ENCODE peak calls at places on chromosomes 7 and 10, in eight cellular contexts. W, Z, Q, E, K, F, L and U are unnamed samples.
A peak's percentile ranks its signal among the peaks of the same experiment; 100 is the strongest.

GRCh38 chr10:33460461-33461294 is 126.2 kb upstream of the NRP1 start:
- DNase-seq in K (peak; percentile 27), F (peak; percentile 71), L (no peak), Z (no peak), Q (no peak), W (peak; percentile 78), E (peak; percentile 54), U (peak; percentile 45)

GRCh38 chr7:66276363-66276762 is 71.2 kb downstream of the TPST1 start:
- DNase-seq in E (no peak), Z (no peak), K (no peak), L (no peak), F (no peak), W (no peak), Q (no peak), U (no peak)

GRCh38 chr10:21069278-21069677 is 172.2 kb upstream of the NEBL start:
- DNase-seq in Z (no peak), Q (no peak), F (no peak), E (no peak), K (no peak), L (no peak), W (no peak), U (no peak)

GRCh38 chr10:23341004-23341403 is 3.6 kb downstream of the C10orf67 start:
- DNase-seq in L (no peak), W (no peak), Q (no peak), F (no peak), K (no peak), Z (no peak), E (no peak), U (no peak)

GRCh38 chr7:45177801-45178200 is 20.2 kb downstream of the RAMP3 start:
- DNase-seq in Q (peak; percentile 49), L (no peak), W (peak; percentile 26), Z (no peak), F (no peak), E (no peak), K (no peak), U (no peak)

GRCh38 chr7:156515911-156516790 is 124.4 kb upstream of the RNF32 start:
- DNase-seq in E (no peak), L (peak; percentile 98), W (no peak), K (no peak), Q (no peak), Z (no peak), F (no peak), U (no peak)

GRCh38 chr10:66836057-66836456 is 89.8 kb upstream of the LRRTM3 start:
- DNase-seq in F (peak; percentile 55), K (no peak), L (no peak), W (no peak), Q (no peak), Z (no peak), E (no peak), U (no peak)

GRCh38 chr7:11795231-11795630 is 36.8 kb downstream of the THSD7A start:
- DNase-seq in W (no peak), Z (no peak), E (no peak), Q (no peak), K (no peak), F (no peak), L (no peak), U (no peak)

GRCh38 chr10:79435271-79436065 is 10.0 kb downstream of the ZCCHC24 start:
- DNase-seq in L (no peak), F (peak; percentile 57), K (peak; percentile 60), W (peak; percentile 75), Z (peak; percentile 41), Q (no peak), E (peak; percentile 61), U (no peak)

GRCh38 chr7:100966542-100967291 is 2.6 kb upstream of the MUC12 start:
- DNase-seq in L (no peak), Q (no peak), Z (peak; percentile 36), F (no peak), W (no peak), E (peak; percentile 15), K (no peak), U (no peak)

GRCh38 chr10:89301231-89301630 is 615 bp upstream of the IFIT2 start:
- DNase-seq in Q (no peak), F (peak; percentile 63), E (no peak), W (no peak), K (no peak), L (no peak), Z (no peak), U (peak; percentile 40)

GRCh38 chr7:151894131-151895007 is 17.5 kb upstream of the PRKAG2 start:
- DNase-seq in F (no peak), W (no peak), Z (no peak), E (no peak), L (no peak), Q (no peak), K (no peak), U (no peak)

GRCh38 chr10:77605466-77605865 is 32.1 kb downstream of the KCNMA1 start:
- DNase-seq in Z (peak; percentile 64), F (no peak), K (no peak), W (no peak), Q (no peak), E (no peak), L (no peak), U (no peak)

GRCh38 chr7:39527951-39528350 is 38.3 kb upstream of the YAE1 start:
- DNase-seq in L (no peak), E (no peak), Q (no peak), Z (no peak), K (no peak), F (no peak), W (no peak), U (no peak)

GRCh38 chr10:52679117-52679516 is 93.5 kb downstream of the MBL2 start:
- DNase-seq in Z (no peak), W (no peak), F (no peak), K (no peak), Q (no peak), E (no peak), L (no peak), U (no peak)

GRCh38 chr7:139635521-139636240 is 112.2 kb downstream of the CLEC2L start:
- DNase-seq in W (no peak), K (no peak), Z (peak; percentile 76), L (no peak), Q (no peak), E (no peak), F (no peak), U (no peak)

GRCh38 chr7:901388-902154 is 25.2 kb downstream of the GET4 start:
- DNase-seq in Z (peak; percentile 96), L (peak; percentile 85), Q (peak; percentile 92), E (peak; percentile 81), K (peak; percentile 80), F (peak; percentile 62), W (peak; percentile 84), U (peak; percentile 83)

GRCh38 chr7:16646427-16647081 is 573 bp downstream of the BZW2 start:
- DNase-seq in Q (no peak), Z (no peak), F (peak; percentile 51), L (no peak), W (no peak), E (no peak), K (no peak), U (no peak)

GRCh38 chr7:121741896-121742295 is 131.1 kb upstream of the PTPRZ1 start:
- DNase-seq in F (no peak), Z (no peak), W (no peak), Q (no peak), E (no peak), L (no peak), K (no peak), U (no peak)

GRCh38 chr10:114042895-114043531 is 653 bp upstream of the ADRB1 start:
- DNase-seq in Q (peak; percentile 54), E (peak; percentile 60), Z (peak; percentile 67), W (peak; percentile 83), L (no peak), F (peak; percentile 39), K (peak; percentile 29), U (peak; percentile 43)

GRCh38 chr7:27082171-27082570 is 13.6 kb downstream of the HOXA1 start:
- DNase-seq in W (no peak), K (no peak), Z (no peak), Q (no peak), E (no peak), L (no peak), F (no peak), U (no peak)

DNA sequence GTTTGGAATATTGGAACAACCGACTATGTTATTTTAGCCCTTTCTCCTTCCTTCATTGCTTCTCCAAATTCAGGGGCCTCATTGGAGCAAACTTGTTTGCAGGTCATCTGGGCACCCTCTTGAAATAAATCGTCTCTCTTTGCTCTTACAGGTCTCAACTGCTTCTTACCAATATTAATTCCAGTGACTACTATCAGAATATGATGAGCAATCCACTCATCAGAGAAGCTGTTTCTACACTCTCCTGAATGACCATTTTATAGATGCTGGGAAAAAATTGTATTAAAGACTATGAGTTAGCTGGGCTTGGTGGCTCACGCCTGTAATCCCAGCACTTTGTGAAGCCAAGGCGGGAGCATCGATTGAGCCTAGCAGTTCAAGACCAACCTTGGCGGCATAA is 12.5 kb upstream of the HNRNPF start:
- DNase-seq in Q (no peak), K (no peak), W (no peak), F (no peak), E (no peak), L (no peak), Z (no peak), U (no peak)
- H3K4me1 ChIP-seq in Q (peaks cover 3% of the 10 kb centered on the region), K (peaks cover 8% of the 10 kb centered on the region), W (peaks cover 5% of the 10 kb centered on the region), F (peaks cover 18% of the 10 kb centered on the region), E (peaks cover 9% of the 10 kb centered on the region), L (peaks cover 70% of the 10 kb centered on the region), Z (no peaks in the 10 kb centered on the region), U (peaks cover 2% of the 10 kb centered on the region)

GRCh38 chr10:34759837-34760215 is 55.3 kb downstream of the PARD3 start:
- DNase-seq in L (no peak), E (no peak), Z (no peak), Q (no peak), F (no peak), K (no peak), W (no peak), U (no peak)
- H3K4me1 ChIP-seq in L (peaks cover 60% of the 10 kb centered on the region), E (peaks cover 41% of the 10 kb centered on the region), Z (peaks cover 5% of the 10 kb centered on the region), Q (peaks cover 48% of the 10 kb centered on the region), F (peaks cover 18% of the 10 kb centered on the region), K (peaks cover 74% of the 10 kb centered on the region), W (peaks cover 3% of the 10 kb centered on the region), U (peaks cover 29% of the 10 kb centered on the region)

DNA sequence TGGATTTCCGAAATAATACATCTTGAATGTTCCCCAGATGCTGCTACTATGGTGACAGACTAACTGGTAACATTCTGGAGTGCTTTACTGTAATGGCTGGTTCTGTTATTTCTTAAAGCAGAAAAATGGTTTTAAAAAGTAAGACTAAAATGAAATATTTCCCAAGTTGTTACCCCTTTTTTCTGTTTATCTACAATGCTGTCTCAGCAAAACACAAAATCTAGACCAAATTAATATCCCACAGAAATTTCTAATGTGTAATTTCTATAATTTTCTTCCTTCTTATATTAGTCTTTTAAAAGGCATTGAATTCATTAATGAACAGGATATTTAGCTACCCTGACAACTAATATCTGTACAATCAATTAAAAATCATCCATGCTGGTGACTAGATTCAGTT is 19.1 kb upstream of the MTERF1 start:
- DNase-seq in Q (no peak), E (no peak), W (no peak), Z (no peak), L (no peak), K (no peak), F (no peak), U (no peak)
- H3K4me1 ChIP-seq in Q (no peaks in the 10 kb centered on the region), E (no peaks in the 10 kb centered on the region), W (no peaks in the 10 kb centered on the region), Z (peaks cover 21% of the 10 kb centered on the region), L (no peaks in the 10 kb centered on the region), K (no peaks in the 10 kb centered on the region), F (no peaks in the 10 kb centered on the region), U (no peaks in the 10 kb centered on the region)

DNA sequence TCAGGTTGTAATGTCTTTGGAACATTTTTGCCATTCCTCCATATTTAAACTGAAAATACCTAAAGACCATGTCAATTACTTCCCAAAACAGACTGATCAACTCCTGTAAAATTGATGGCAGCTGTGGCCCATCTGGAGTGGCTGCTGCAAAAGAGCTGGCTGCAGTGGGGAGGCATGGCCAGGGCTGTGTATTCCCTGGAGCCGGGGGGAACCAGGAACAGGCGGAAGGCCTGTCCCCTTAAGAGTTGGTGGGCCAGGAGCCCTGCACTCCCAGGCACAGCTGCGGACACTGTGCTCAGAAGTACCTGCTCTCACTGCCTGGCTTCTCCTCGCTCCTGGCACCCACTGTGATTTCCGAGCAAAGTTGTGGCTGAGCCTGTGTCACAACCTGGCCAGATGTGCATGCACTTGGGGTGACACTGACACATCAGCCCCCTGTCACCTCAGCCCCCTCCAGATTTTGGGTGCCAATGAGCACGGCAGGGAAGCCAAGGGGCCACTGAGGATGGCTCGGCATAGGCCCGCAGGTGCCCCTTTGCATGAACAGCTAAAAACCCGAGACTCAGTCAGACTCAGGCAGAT is 116.1 kb downstream of the DGKB start:
- DNase-seq in E (no peak), W (no peak), F (no peak), L (no peak), K (no peak), Z (no peak), Q (no peak), U (no peak)
- H3K4me1 ChIP-seq in E (no peaks in the 10 kb centered on the region), W (no peaks in the 10 kb centered on the region), F (no peaks in the 10 kb centered on the region), L (no peaks in the 10 kb centered on the region), K (no peaks in the 10 kb centered on the region), Z (no peaks in the 10 kb centered on the region), Q (no peaks in the 10 kb centered on the region), U (no peaks in the 10 kb centered on the region)